ENCODE peak calls at places on chromosome 5, in six cellular contexts. One of them, this sample, is unnamed.

GRCh38 chr5:134549714-134550113 is 24.2 kb downstream of the JADE2 start:
- DNase-seq in neuronal stem cell: no peak
- DNase-seq in skeletal muscle cell: peak
- DNase-seq in BE2C: no peak
- DNase-seq in stromal cell of bone marrow: peak
- DNase-seq in transverse colon: no peak
- DNase-seq in this sample: no peak

GRCh38 chr5:148972958-148973357 is 89.9 kb downstream of the SH3TC2 start:
- DNase-seq in neuronal stem cell: no peak
- DNase-seq in skeletal muscle cell: peak
- DNase-seq in BE2C: peak
- DNase-seq in stromal cell of bone marrow: peak
- DNase-seq in transverse colon: no peak
- DNase-seq in this sample: peak

GRCh38 chr5:15008476-15008875 is 136.9 kb upstream of the ANKH start:
- DNase-seq in neuronal stem cell: no peak
- DNase-seq in skeletal muscle cell: peak
- DNase-seq in BE2C: peak
- DNase-seq in stromal cell of bone marrow: peak
- DNase-seq in transverse colon: peak
- DNase-seq in this sample: peak

GRCh38 chr5:35853652-35854051 is 3.0 kb upstream of the IL7R start:
- DNase-seq in neuronal stem cell: no peak
- DNase-seq in skeletal muscle cell: no peak
- DNase-seq in BE2C: no peak
- DNase-seq in stromal cell of bone marrow: no peak
- DNase-seq in transverse colon: peak
- DNase-seq in this sample: no peak

GRCh38 chr5:144404672-144405071 is 234.0 kb downstream of the KCTD16 start:
- DNase-seq in neuronal stem cell: no peak
- DNase-seq in skeletal muscle cell: no peak
- DNase-seq in BE2C: no peak
- DNase-seq in stromal cell of bone marrow: no peak
- DNase-seq in transverse colon: no peak
- DNase-seq in this sample: no peak

GRCh38 chr5:169067641-169068316 is 233.2 kb downstream of the SLIT3 start:
- DNase-seq in neuronal stem cell: no peak
- DNase-seq in skeletal muscle cell: no peak
- DNase-seq in BE2C: peak
- DNase-seq in stromal cell of bone marrow: no peak
- DNase-seq in transverse colon: no peak
- DNase-seq in this sample: no peak

GRCh38 chr5:26419987-26420386 is 618.4 kb downstream of the CDH9 start:
- DNase-seq in neuronal stem cell: no peak
- DNase-seq in skeletal muscle cell: no peak
- DNase-seq in BE2C: no peak
- DNase-seq in stromal cell of bone marrow: no peak
- DNase-seq in transverse colon: no peak
- DNase-seq in this sample: no peak

GRCh38 chr5:120644516-120644915 is 180.4 kb downstream of the PRR16 start:
- DNase-seq in neuronal stem cell: no peak
- DNase-seq in skeletal muscle cell: no peak
- DNase-seq in BE2C: no peak
- DNase-seq in stromal cell of bone marrow: peak
- DNase-seq in transverse colon: no peak
- DNase-seq in this sample: no peak

GRCh38 chr5:139745121-139745799 is 50.3 kb upstream of the PSD2 start:
- DNase-seq in neuronal stem cell: no peak
- DNase-seq in skeletal muscle cell: peak
- DNase-seq in BE2C: peak
- DNase-seq in stromal cell of bone marrow: peak
- DNase-seq in transverse colon: no peak
- DNase-seq in this sample: peak

GRCh38 chr5:175214152-175214551 is 229.8 kb downstream of the DRD1 start:
- DNase-seq in neuronal stem cell: no peak
- DNase-seq in skeletal muscle cell: no peak
- DNase-seq in BE2C: no peak
- DNase-seq in stromal cell of bone marrow: peak
- DNase-seq in transverse colon: no peak
- DNase-seq in this sample: no peak

This sample was measured in psoas muscle.